ENCODE peak calls at places on chromosomes 7 and 10, in six cellular contexts. C is keratinocyte; F is CD8-positive, alpha-beta memory T cell; G is CD8-positive, alpha-beta T cell; E is GM23248; M is ovary. Q is an unnamed sample.

GRCh38 chr10:71613877-71614276 is 105.7 kb downstream of the C10orf105 start:
- DNase-seq in M (no peak), G (no peak), C (no peak), F (no peak), E (no peak), Q (no peak)

GRCh38 chr10:71837085-71837827 is 13.8 kb downstream of the PSAP start:
- DNase-seq in E (no peak), G (no peak), C (no peak), F (no peak), M (no peak), Q (no peak)

GRCh38 chr7:96337519-96337918 is 15.6 kb upstream of the SLC25A13 start:
- DNase-seq in E (peak), C (no peak), M (no peak), G (no peak), F (no peak), Q (no peak)

GRCh38 chr7:15041226-15041625 is 138.7 kb upstream of the DGKB start:
- DNase-seq in E (no peak), M (no peak), F (no peak), G (no peak), C (no peak), Q (no peak)

GRCh38 chr10:103554488-103555320 is 61.2 kb downstream of the NEURL1 start:
- DNase-seq in M (peak), C (peak), F (no peak), G (no peak), E (peak), Q (no peak)

GRCh38 chr10:82252081-82252480 is 377.1 kb downstream of the NRG3 start:
- DNase-seq in C (no peak), E (no peak), F (no peak), M (no peak), G (no peak), Q (no peak)

GRCh38 chr10:14787938-14788337 is 13.2 kb upstream of the FAM107B start:
- DNase-seq in C (no peak), M (no peak), F (no peak), E (no peak), G (no peak), Q (no peak)

GRCh38 chr10:60299961-60300883 is 89.5 kb downstream of the ANK3 start:
- DNase-seq in E (no peak), M (no peak), F (no peak), C (no peak), G (no peak), Q (no peak)

GRCh38 chr7:81625311-81625651 is 144.6 kb downstream of the HGF start:
- DNase-seq in M (no peak), C (no peak), G (no peak), E (no peak), F (no peak), Q (no peak)

GRCh38 chr10:49613160-49613881 is 516 bp upstream of the CHAT start:
- DNase-seq in F (no peak), C (no peak), E (no peak), M (no peak), G (no peak), Q (no peak)

GRCh38 chr7:5177060-5177459 is 13.0 kb upstream of the WIPI2 start:
- DNase-seq in E (peak), C (no peak), G (no peak), F (no peak), M (peak), Q (no peak)

GRCh38 chr7:107100824-107101223 is 56.3 kb downstream of the PRKAR2B start:
- DNase-seq in G (no peak), M (no peak), E (no peak), F (no peak), C (no peak), Q (no peak)

GRCh38 chr10:49737474-49738201 is 24.5 kb downstream of the OGDHL start:
- DNase-seq in M (no peak), F (no peak), E (no peak), G (no peak), C (no peak), Q (no peak)

GRCh38 chr7:149216402-149216801 is 21.1 kb downstream of the ZNF282 start:
- DNase-seq in C (no peak), G (no peak), E (no peak), M (no peak), F (no peak), Q (no peak)

GRCh38 chr7:51350195-51350896 is 33.7 kb upstream of the COBL start:
- DNase-seq in C (no peak), E (no peak), F (no peak), G (no peak), M (no peak), Q (no peak)

GRCh38 chr10:109696462-109696861 is 226.8 kb downstream of the XPNPEP1 start:
- DNase-seq in M (no peak), F (no peak), G (no peak), C (no peak), E (no peak), Q (no peak)

GRCh38 chr10:34670101-34670500 is 145.0 kb downstream of the PARD3 start:
- DNase-seq in F (no peak), M (no peak), G (no peak), E (no peak), C (no peak), Q (no peak)

GRCh38 chr7:1944619-1945210 is 274.6 kb downstream of the ELFN1 start:
- DNase-seq in M (no peak), E (no peak), G (no peak), F (no peak), C (no peak), Q (no peak)

GRCh38 chr7:1444214-1444924 is 14.9 kb downstream of the MICALL2 start:
- DNase-seq in C (no peak), F (no peak), M (no peak), E (no peak), G (no peak), Q (no peak)

GRCh38 chr10:98030991-98031431 is 590 bp upstream of the CRTAC1 start:
- DNase-seq in M (peak), G (no peak), C (no peak), E (no peak), F (no peak), Q (no peak)

GRCh38 chr7:115015619-115016018 is 93.7 kb downstream of the MDFIC start:
- DNase-seq in F (no peak), E (peak), C (no peak), M (no peak), G (no peak), Q (no peak)

GRCh38 chr7:867406-868188 is 8.8 kb upstream of the GET4 start:
- DNase-seq in G (no peak), E (peak), M (peak), F (no peak), C (peak), Q (no peak)

GRCh38 chr10:125060851-125061556 is 99.4 kb downstream of the CTBP2 start:
- DNase-seq in M (peak), G (peak), E (peak), F (peak), C (no peak), Q (no peak)

GRCh38 chr10:100364735-100365391 is 17.8 kb downstream of the SCD start:
- DNase-seq in F (no peak), C (peak), M (peak), G (no peak), E (peak), Q (no peak)

GRCh38 chr7:138325434-138325833 is 134.6 kb upstream of the TRIM24 start:
- DNase-seq in C (no peak), M (no peak), E (no peak), G (no peak), F (no peak), Q (no peak)

GRCh38 chr10:98340946-98341345 is 73.0 kb upstream of the LOXL4 start:
- DNase-seq in F (no peak), G (no peak), E (peak), C (no peak), M (no peak), Q (no peak)

GRCh38 chr10:62541811-62542210 is 167.6 kb downstream of the ZNF365 start:
- DNase-seq in F (no peak), C (no peak), M (no peak), E (no peak), G (no peak), Q (no peak)

GRCh38 chr10:92407305-92408016 is 116.5 kb downstream of the MARCHF5 start:
- DNase-seq in C (peak), G (no peak), E (no peak), M (no peak), F (no peak), Q (no peak)

GRCh38 chr7:38318803-38319416 is 45.5 kb upstream of the TARP start:
- DNase-seq in M (no peak), C (peak), G (no peak), E (peak), F (no peak), Q (peak)

GRCh38 chr10:774661-775244 is 85.3 kb upstream of the DIP2C start:
- DNase-seq in F (no peak), M (no peak), G (no peak), E (no peak), C (no peak), Q (no peak)
- H3K27ac ChIP-seq in F (no peak), M (no peak), G (no peak), E (no peak), C (no peak), Q (no peak)

DNA sequence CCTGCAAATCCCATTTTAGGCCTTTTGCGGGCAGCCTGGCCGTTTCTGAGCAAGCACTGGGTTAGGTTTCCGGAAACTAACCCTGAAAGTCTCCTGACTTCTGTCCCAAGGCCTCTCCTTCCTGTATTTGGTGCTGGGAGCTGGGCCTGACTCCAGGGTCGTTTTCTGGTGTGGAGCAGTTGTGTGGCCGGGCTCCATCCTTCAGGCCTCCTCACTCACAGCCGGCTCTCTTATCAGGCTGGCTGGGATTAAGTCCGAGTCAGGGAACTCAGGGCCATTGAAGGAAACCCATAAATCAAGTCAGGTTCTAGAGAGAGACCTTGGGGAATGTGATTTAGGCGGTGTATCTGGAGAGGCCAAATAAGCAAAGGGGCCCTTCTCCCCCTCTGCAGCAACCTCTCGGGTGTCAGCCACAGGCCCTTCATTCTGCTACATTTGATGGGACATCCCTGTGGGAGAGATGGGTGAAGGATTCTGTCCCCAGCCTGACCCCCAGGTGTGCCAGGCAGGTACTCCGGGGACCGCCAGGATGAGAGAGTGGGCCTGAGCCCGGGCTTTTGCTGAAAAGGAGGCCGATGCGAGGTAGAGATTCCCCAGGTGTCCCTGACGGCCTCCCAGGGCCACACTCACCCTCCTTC is 3.3 kb downstream of the GATA3 start:
- DNase-seq in G (no peak), F (no peak), C (no peak), E (no peak), M (no peak), Q (no peak)
- H3K27ac ChIP-seq in G (peak), F (peak), C (peak), E (no peak), M (no peak), Q (no peak)

GRCh38 chr7:130273081-130273699 is 6.5 kb downstream of the CPA2 start:
- DNase-seq in C (no peak), M (peak), E (peak), F (no peak), G (peak), Q (no peak)
- H3K27ac ChIP-seq in C (peak), M (no peak), E (no peak), F (no peak), G (no peak), Q (peak)

GRCh38 chr10:79285315-79286185 is 61.7 kb upstream of the PPIF start:
- DNase-seq in F (no peak), M (no peak), G (no peak), E (no peak), C (no peak), Q (no peak)

GRCh38 chr10:79287973-79288715 is 59.1 kb upstream of the PPIF start:
- DNase-seq in M (no peak), C (no peak), E (no peak), G (no peak), F (no peak), Q (no peak)

GRCh38 chr10:79284158-79284871 is 63.0 kb upstream of the PPIF start:
- DNase-seq in F (no peak), E (no peak), G (no peak), M (no peak), C (no peak), Q (no peak)

GRCh38 chr10:79289801-79290200 is 57.5 kb upstream of the PPIF start:
- DNase-seq in G (no peak), F (no peak), C (no peak), M (no peak), E (no peak), Q (no peak)

GRCh38 chr10:79286318-79286951 is 60.8 kb upstream of the PPIF start:
- DNase-seq in E (peak), G (peak), M (peak), C (peak), F (peak), Q (no peak)
- H3K27ac ChIP-seq in E (no peak), G (peak), M (peak), C (no peak), F (peak), Q (no peak)

GRCh38 chr10:102451105-102451969 is at the start of gene C10orf95:
- DNase-seq in C (no peak), M (peak), G (no peak), E (peak), F (no peak), Q (no peak)
- H3K27ac ChIP-seq in C (peak), M (no peak), G (peak), E (no peak), F (peak), Q (no peak)

GRCh38 chr7:141013345-141013715 is 1.4 kb downstream of the MRPS33 start:
- DNase-seq in F (no peak), M (no peak), E (peak), G (no peak), C (no peak), Q (no peak)
- H3K27ac ChIP-seq in F (no peak), M (no peak), E (peak), G (peak), C (peak), Q (no peak)

GRCh38 chr10:35857860-35858259 is 215.8 kb upstream of the FZD8 start:
- DNase-seq in G (no peak), C (no peak), E (no peak), M (no peak), F (no peak), Q (no peak)
- H3K27ac ChIP-seq in G (no peak), C (no peak), E (no peak), M (no peak), F (no peak), Q (no peak)

Q was measured in SK-N-MC.